ENCODE peak calls at places on chromosomes 2 and 18, in nine cellular contexts. P is fibroblast of lung, H is sigmoid colon, I is AG04450, V is GM06990, B is uterus, T is kidney epithelial cell, C is psoas muscle, X is right lobe of liver. Y is an unnamed sample.

GRCh38 chr2:71380665-71381064 is 49.1 kb downstream of the ZNF638 start:
- DNase-seq in P (peak), H (no peak), I (peak), V (no peak), B (no peak), T (no peak), C (no peak), X (no peak), Y (no peak)

GRCh38 chr2:98502556-98503335 is 58.1 kb downstream of the INPP4A start:
- DNase-seq in P (peak), H (peak), I (no peak), V (no peak), B (no peak), T (peak), C (no peak), X (no peak), Y (peak)

GRCh38 chr18:13625843-13626543 is 100.4 kb downstream of the FAM210A start:
- DNase-seq in P (no peak), H (no peak), I (no peak), V (no peak), B (no peak), T (no peak), C (no peak), X (no peak), Y (no peak)

GRCh38 chr2:218582085-218582484 is 13.4 kb downstream of the CNOT9 start:
- DNase-seq in P (peak), H (no peak), I (no peak), V (no peak), B (no peak), T (peak), C (no peak), X (no peak), Y (no peak)

GRCh38 chr2:198376677-198377076 is 572.3 kb downstream of the PLCL1 start:
- DNase-seq in P (peak), H (no peak), I (no peak), V (peak), B (no peak), T (no peak), C (no peak), X (no peak), Y (no peak)

GRCh38 chr18:62637807-62638687 is 77.3 kb upstream of the PHLPP1 start:
- DNase-seq in P (no peak), H (no peak), I (no peak), V (peak), B (no peak), T (no peak), C (no peak), X (no peak), Y (no peak)

GRCh38 chr18:71136487-71136886 is 847.6 kb downstream of the SOCS6 start:
- DNase-seq in P (no peak), H (no peak), I (no peak), V (no peak), B (no peak), T (no peak), C (no peak), X (no peak), Y (no peak)

GRCh38 chr18:47944972-47945843 is 14.7 kb upstream of the SMAD2 start:
- DNase-seq in P (peak), H (no peak), I (no peak), V (no peak), B (no peak), T (peak), C (no peak), X (no peak), Y (peak)

GRCh38 chr2:2662037-2662846 is 331.2 kb upstream of the MYT1L start:
- DNase-seq in P (peak), H (peak), I (no peak), V (no peak), B (no peak), T (no peak), C (peak), X (no peak), Y (no peak)

GRCh38 chr2:61114147-61114546 is 47.8 kb upstream of the C2orf74 start:
- DNase-seq in P (no peak), H (no peak), I (no peak), V (no peak), B (no peak), T (no peak), C (no peak), X (no peak), Y (no peak)

GRCh38 chr2:22692751-22693150 is 692.2 kb upstream of the KLHL29 start:
- DNase-seq in P (no peak), H (no peak), I (no peak), V (no peak), B (no peak), T (no peak), C (no peak), X (no peak), Y (peak)

GRCh38 chr2:231413921-231414476 is 18.5 kb downstream of the B3GNT7 start:
- DNase-seq in P (no peak), H (no peak), I (no peak), V (no peak), B (no peak), T (no peak), C (no peak), X (no peak), Y (no peak)

GRCh38 chr18:50614838-50615237 is 55.0 kb downstream of the MAPK4 start:
- DNase-seq in P (no peak), H (no peak), I (no peak), V (no peak), B (no peak), T (no peak), C (peak), X (peak), Y (no peak)

GRCh38 chr2:105143467-105144127 is 97.9 kb upstream of the GPR45 start:
- DNase-seq in P (peak), H (no peak), I (no peak), V (no peak), B (peak), T (no peak), C (peak), X (no peak), Y (no peak)

GRCh38 chr2:226354434-226354833 is 445.2 kb downstream of the IRS1 start:
- DNase-seq in P (peak), H (no peak), I (no peak), V (no peak), B (no peak), T (peak), C (no peak), X (no peak), Y (no peak)

GRCh38 chr18:49021076-49021432 is 70.3 kb upstream of the SMAD7 start:
- DNase-seq in P (no peak), H (no peak), I (no peak), V (no peak), B (peak), T (no peak), C (peak), X (no peak), Y (no peak)

GRCh38 chr2:144452169-144453038 is 67.5 kb downstream of the ZEB2 start:
- DNase-seq in P (peak), H (no peak), I (no peak), V (no peak), B (no peak), T (no peak), C (no peak), X (no peak), Y (no peak)

GRCh38 chr18:9095297-9096012 is 7.0 kb upstream of the NDUFV2 start:
- DNase-seq in P (peak), H (peak), I (peak), V (peak), B (no peak), T (no peak), C (no peak), X (no peak), Y (no peak)

GRCh38 chr2:55859875-55860274 is 63.7 kb downstream of the EFEMP1 start:
- DNase-seq in P (no peak), H (no peak), I (no peak), V (no peak), B (no peak), T (no peak), C (no peak), X (no peak), Y (no peak)

GRCh38 chr2:127901339-127902072 is 15.8 kb upstream of the AMMECR1L start:
- DNase-seq in P (no peak), H (peak), I (no peak), V (no peak), B (peak), T (no peak), C (peak), X (no peak), Y (no peak)

GRCh38 chr2:240560084-240560479 is at the start of gene DUSP28:
- DNase-seq in P (peak), H (peak), I (no peak), V (peak), B (peak), T (no peak), C (peak), X (peak), Y (no peak)

GRCh38 chr18:79744625-79745024 is 53.1 kb upstream of the KCNG2 start:
- DNase-seq in P (no peak), H (peak), I (no peak), V (no peak), B (no peak), T (no peak), C (no peak), X (no peak), Y (no peak)

GRCh38 chr18:79748321-79749157 is 49.2 kb upstream of the KCNG2 start:
- DNase-seq in P (no peak), H (peak), I (no peak), V (no peak), B (no peak), T (no peak), C (no peak), X (no peak), Y (no peak)

GRCh38 chr18:79749251-79750191 is 48.2 kb upstream of the KCNG2 start:
- DNase-seq in P (peak), H (peak), I (no peak), V (no peak), B (no peak), T (no peak), C (no peak), X (no peak), Y (no peak)

GRCh38 chr18:79747156-79747845 is 50.4 kb upstream of the KCNG2 start:
- DNase-seq in P (no peak), H (peak), I (no peak), V (no peak), B (no peak), T (no peak), C (no peak), X (no peak), Y (no peak)

GRCh38 chr18:79746730-79747129 is 51.0 kb upstream of the KCNG2 start:
- DNase-seq in P (no peak), H (peak), I (no peak), V (no peak), B (no peak), T (no peak), C (no peak), X (no peak), Y (no peak)
- H3K4me3 ChIP-seq in P (no peak), H (no peak), I (no peak), V (no peak), B (no peak), T (no peak), C (no peak), X (no peak), Y (no peak)

GRCh38 chr2:84942166-84942565 is 28.8 kb upstream of the KCMF1 start:
- DNase-seq in P (no peak), H (no peak), I (no peak), V (no peak), B (no peak), T (no peak), C (no peak), X (no peak), Y (no peak)

GRCh38 chr2:84944257-84944909 is 26.6 kb upstream of the KCMF1 start:
- DNase-seq in P (no peak), H (no peak), I (no peak), V (no peak), B (no peak), T (no peak), C (no peak), X (no peak), Y (no peak)

GRCh38 chr2:84942964-84943421 is 28.0 kb upstream of the KCMF1 start:
- DNase-seq in P (peak), H (peak), I (no peak), V (peak), B (no peak), T (no peak), C (no peak), X (no peak), Y (no peak)

GRCh38 chr2:84947010-84947593 is 23.9 kb upstream of the KCMF1 start:
- DNase-seq in P (no peak), H (no peak), I (no peak), V (no peak), B (no peak), T (no peak), C (no peak), X (no peak), Y (no peak)

GRCh38 chr2:84946204-84947009 is 24.6 kb upstream of the KCMF1 start:
- DNase-seq in P (peak), H (no peak), I (no peak), V (peak), B (no peak), T (peak), C (no peak), X (no peak), Y (peak)
- TF ChIP-seq CTCF in P (no peak), H (no peak), I (no peak), V (peak), B (no peak), T (no peak), C (no peak), X (no peak), Y (no peak)

DNA sequence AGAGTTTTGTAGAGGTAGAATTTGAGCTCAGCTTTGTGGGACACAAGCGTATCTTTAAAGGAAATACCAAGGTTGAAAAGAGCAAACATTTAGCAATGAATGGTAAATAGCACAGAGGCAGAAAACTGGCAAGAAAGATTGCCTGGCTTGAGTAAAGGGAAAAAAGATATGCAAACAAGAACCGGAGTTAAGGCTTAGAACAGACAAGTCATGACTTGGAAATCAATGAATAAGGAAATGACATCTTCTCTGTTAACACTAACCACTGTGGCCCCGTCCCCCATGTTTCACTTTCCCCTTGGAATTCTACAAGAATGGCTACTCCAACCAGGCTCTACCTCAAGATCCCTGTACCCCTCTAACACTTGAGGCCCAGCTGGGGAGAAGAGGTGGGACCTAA is 3.8 kb downstream of the STAM2 start:
- DNase-seq in P (peak), H (no peak), I (no peak), V (no peak), B (no peak), T (no peak), C (no peak), X (no peak), Y (no peak)
- H3K4me3 ChIP-seq in P (peak), H (no peak), I (no peak), V (peak), B (no peak), T (no peak), C (no peak), X (no peak), Y (no peak)

GRCh38 chr2:28413896-28414290 is 21.2 kb downstream of the FOSL2 start:
- DNase-seq in P (no peak), H (no peak), I (no peak), V (no peak), B (no peak), T (no peak), C (no peak), X (no peak), Y (no peak)
- TF ChIP-seq CTCF in P (no peak), H (no peak), I (no peak), V (no peak), B (no peak), T (no peak), C (no peak), X (no peak), Y (no peak)

GRCh38 chr2:38099096-38099997 is 23.4 kb upstream of the CYP1B1 start:
- DNase-seq in P (no peak), H (no peak), I (no peak), V (no peak), B (no peak), T (no peak), C (no peak), X (no peak), Y (no peak)
- H3K4me3 ChIP-seq in P (no peak), H (peak), I (no peak), V (no peak), B (no peak), T (no peak), C (peak), X (peak), Y (peak)

GRCh38 chr2:42339191-42339912 is 21.7 kb downstream of the COX7A2L start:
- DNase-seq in P (no peak), H (no peak), I (no peak), V (no peak), B (no peak), T (no peak), C (no peak), X (peak), Y (no peak)
- TF ChIP-seq CTCF in P (no peak), H (no peak), I (no peak), V (no peak), B (no peak), T (peak), C (no peak), X (no peak), Y (peak)